ENCODE peak calls at places on chromosomes 2 and 18, in seven cellular contexts. L, R, E, T, W, Y and B are unnamed samples.

GRCh38 chr2:99691931-99692330 is 202.1 kb upstream of the REV1 start:
- DNase-seq in L (no peak), R (no peak), E (no peak), T (no peak), W (no peak), Y (no peak), B (no peak)

GRCh38 chr2:220682616-220683015 is 889.5 kb downstream of the EPHA4 start:
- DNase-seq in L (no peak), R (no peak), E (no peak), T (no peak), W (no peak), Y (no peak), B (no peak)

GRCh38 chr2:70340921-70341765 is 39.3 kb upstream of the FAM136A start:
- DNase-seq in L (no peak), R (peak; percentile 55), E (peak; percentile 53), T (peak; percentile 51), W (peak; percentile 49), Y (peak; percentile 63), B (peak; percentile 78)

GRCh38 chr2:240300840-240301239 is 134.6 kb upstream of the GPC1 start:
- DNase-seq in L (no peak), R (no peak), E (no peak), T (no peak), W (no peak), Y (no peak), B (no peak)

GRCh38 chr2:98828793-98829371 is 98.0 kb upstream of the MGAT4A start:
- DNase-seq in L (no peak), R (no peak), E (no peak), T (peak; percentile 58), W (no peak), Y (no peak), B (no peak)

GRCh38 chr2:120250640-120251039 is 2.0 kb upstream of the RALB start:
- DNase-seq in L (no peak), R (no peak), E (no peak), T (no peak), W (no peak), Y (no peak), B (no peak)

GRCh38 chr2:118148809-118149208 is 60.5 kb downstream of the INSIG2 start:
- DNase-seq in L (no peak), R (no peak), E (no peak), T (no peak), W (no peak), Y (no peak), B (no peak)

GRCh38 chr18:58060254-58060653 is 16.2 kb downstream of the NEDD4L start:
- DNase-seq in L (no peak), R (no peak), E (no peak), T (no peak), W (no peak), Y (peak; percentile 86), B (no peak)

GRCh38 chr2:74777161-74777900 is 56.6 kb upstream of the HK2 start:
- DNase-seq in L (no peak), R (no peak), E (no peak), T (no peak), W (no peak), Y (peak; percentile 58), B (no peak)

GRCh38 chr18:3012306-3012919 is 531 bp downstream of the LPIN2 start:
- DNase-seq in L (no peak), R (no peak), E (peak; percentile 57), T (peak; percentile 69), W (no peak), Y (peak; percentile 51), B (peak; percentile 30)

GRCh38 chr2:175930504-175930903 is 71.6 kb downstream of the LNPK start:
- DNase-seq in L (no peak), R (no peak), E (no peak), T (no peak), W (no peak), Y (no peak), B (no peak)

GRCh38 chr18:52903858-52904257 is 563.9 kb downstream of the DCC start:
- DNase-seq in L (no peak), R (peak; percentile 27), E (peak; percentile 64), T (no peak), W (peak; percentile 36), Y (peak; percentile 75), B (peak; percentile 9)

GRCh38 chr18:70920840-70921374 is 632.1 kb downstream of the SOCS6 start:
- DNase-seq in L (no peak), R (no peak), E (no peak), T (no peak), W (no peak), Y (peak; percentile 32), B (no peak)

GRCh38 chr2:119517433-119517832 is 6.8 kb downstream of the SCTR start:
- DNase-seq in L (peak; percentile 32), R (no peak), E (peak; percentile 82), T (no peak), W (peak; percentile 39), Y (peak; percentile 68), B (peak; percentile 76)

GRCh38 chr2:217060951-217061547 is 201.2 kb upstream of the TNP1 start:
- DNase-seq in L (no peak), R (no peak), E (no peak), T (no peak), W (no peak), Y (no peak), B (no peak)

GRCh38 chr18:79698668-79699335 is 19.2 kb downstream of the CTDP1 start:
- DNase-seq in L (no peak), R (no peak), E (no peak), T (no peak), W (no peak), Y (no peak), B (no peak)

GRCh38 chr2:205925373-205926337 is 160.3 kb downstream of the INO80D start:
- DNase-seq in L (peak; percentile 31), R (peak; percentile 61), E (peak; percentile 89), T (peak; percentile 64), W (peak; percentile 52), Y (peak; percentile 80), B (peak; percentile 89)

GRCh38 chr18:12948055-12948804 is 419 bp downstream of the SEH1L start:
- DNase-seq in L (peak; percentile 73), R (peak; percentile 64), E (peak; percentile 80), T (peak; percentile 99), W (peak; percentile 72), Y (peak; percentile 96), B (peak; percentile 73)

GRCh38 chr18:48838921-48839818 is 111.6 kb downstream of the SMAD7 start:
- DNase-seq in L (no peak), R (no peak), E (no peak), T (peak; percentile 53), W (peak; percentile 47), Y (peak; percentile 54), B (no peak)

GRCh38 chr2:107569496-107569895 is 257.2 kb upstream of the RGPD4 start:
- DNase-seq in L (no peak), R (no peak), E (no peak), T (no peak), W (no peak), Y (no peak), B (no peak)

GRCh38 chr2:16630463-16630862 is 35.2 kb downstream of the CYRIA start:
- DNase-seq in L (peak; percentile 52), R (no peak), E (no peak), T (no peak), W (no peak), Y (no peak), B (no peak)